ENCODE peak calls at places on chromosomes 16 and 17, in seven cellular contexts. V, D, U, G, R, W and P are unnamed samples.

GRCh38 chr16:82329504-82330192 is 159.6 kb upstream of the MPHOSPH6 start:
- DNase-seq in W (peak; percentile 21), R (no peak), V (no peak), D (no peak), G (no peak), U (no peak), P (no peak)

GRCh38 chr17:27569884-27570577 is 61.0 kb upstream of the LGALS9 start:
- DNase-seq in D (no peak), V (peak; percentile 62), W (no peak), U (no peak), G (no peak), R (no peak), P (no peak)

GRCh38 chr17:79721993-79722671 is 8.6 kb upstream of the ENPP7 start:
- DNase-seq in G (no peak), V (no peak), U (no peak), R (no peak), W (peak; percentile 81), D (peak; percentile 67), P (no peak)

GRCh38 chr16:1993731-1994131 is 4.0 kb downstream of the SYNGR3 start:
- DNase-seq in G (no peak), U (no peak), D (peak; percentile 72), W (no peak), V (peak; percentile 86), R (no peak), P (peak; percentile 44)

GRCh38 chr16:27258241-27258734 is 10.3 kb downstream of the NSMCE1 start:
- DNase-seq in V (no peak), D (no peak), U (peak; percentile 60), W (no peak), G (no peak), R (no peak), P (peak; percentile 37)

GRCh38 chr17:82086941-82087906 is 10.8 kb downstream of the FASN start:
- DNase-seq in U (no peak), V (no peak), W (no peak), G (no peak), D (no peak), R (no peak), P (no peak)

GRCh38 chr16:26830716-26831115 is 236.0 kb upstream of the C16orf82 start:
- DNase-seq in G (no peak), D (no peak), R (no peak), V (no peak), U (no peak), W (no peak), P (no peak)

GRCh38 chr17:33267279-33267790 is 25.8 kb downstream of the ASIC2 start:
- DNase-seq in V (no peak), D (peak; percentile 71), W (no peak), R (no peak), G (no peak), U (peak; percentile 99), P (peak; percentile 84)

GRCh38 chr17:8857919-8858318 is 9.6 kb downstream of the PIK3R6 start:
- DNase-seq in V (no peak), D (no peak), R (no peak), G (no peak), W (peak; percentile 46), U (peak; percentile 64), P (peak; percentile 87)

GRCh38 chr17:12789075-12789975 is at the start of gene ARHGAP44:
- DNase-seq in D (peak; percentile 77), R (peak; percentile 54), U (peak; percentile 51), V (peak; percentile 89), G (peak; percentile 78), W (peak; percentile 89), P (peak; percentile 53)

GRCh38 chr16:17149904-17150483 is 320.8 kb downstream of the XYLT1 start:
- DNase-seq in W (peak; percentile 52), D (no peak), R (no peak), G (no peak), U (no peak), V (no peak), P (no peak)

GRCh38 chr17:41393294-41393693 is 4.1 kb downstream of the KRT31 start:
- DNase-seq in G (no peak), D (no peak), R (no peak), V (no peak), W (no peak), U (no peak), P (no peak)

GRCh38 chr17:58019521-58019920 is 12.5 kb upstream of the SRSF1 start:
- DNase-seq in V (no peak), D (no peak), G (no peak), W (no peak), U (no peak), R (no peak), P (no peak)
- H3K4me3 ChIP-seq in V (no peak overlapping the region), D (no peak overlapping the region), G (no peak overlapping the region), W (no peak overlapping the region), U (no peak overlapping the region), R (no peak overlapping the region), P (no peak overlapping the region)

DNA sequence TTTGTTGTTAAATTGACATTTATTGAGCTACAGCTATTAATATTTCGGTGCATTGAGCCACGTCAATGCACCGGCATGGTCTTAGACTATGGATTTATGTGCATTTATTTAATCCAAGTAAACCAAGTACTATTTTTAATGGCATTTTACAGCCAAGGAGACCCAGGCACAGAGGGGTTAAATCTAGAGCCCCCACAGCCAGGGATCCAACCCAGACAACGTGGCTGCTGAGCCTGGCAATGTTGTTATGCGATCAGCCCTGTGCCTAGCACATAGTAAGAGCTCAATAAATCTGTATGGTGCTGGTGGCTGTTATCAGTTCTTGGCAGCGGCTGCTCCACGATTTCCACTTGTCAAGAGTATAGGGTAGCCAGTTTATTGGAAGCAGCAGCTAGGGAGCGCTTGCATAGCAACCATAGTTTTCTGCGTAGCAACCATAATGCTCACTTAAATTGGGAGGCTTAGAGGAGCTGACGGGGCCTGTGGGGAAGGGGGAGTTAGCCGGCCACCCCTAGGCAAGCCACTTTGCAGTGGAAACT is 541 bp upstream of the RBBP6 start:
- DNase-seq in R (no peak), V (no peak), U (no peak), W (no peak), D (no peak), G (no peak), P (no peak)
- TF ChIP-seq CTCF in R (no peak), V (peak; percentile 12), U (no peak), W (peak; percentile 8), D (no peak), G (no peak), P (peak; percentile 41)

DNA sequence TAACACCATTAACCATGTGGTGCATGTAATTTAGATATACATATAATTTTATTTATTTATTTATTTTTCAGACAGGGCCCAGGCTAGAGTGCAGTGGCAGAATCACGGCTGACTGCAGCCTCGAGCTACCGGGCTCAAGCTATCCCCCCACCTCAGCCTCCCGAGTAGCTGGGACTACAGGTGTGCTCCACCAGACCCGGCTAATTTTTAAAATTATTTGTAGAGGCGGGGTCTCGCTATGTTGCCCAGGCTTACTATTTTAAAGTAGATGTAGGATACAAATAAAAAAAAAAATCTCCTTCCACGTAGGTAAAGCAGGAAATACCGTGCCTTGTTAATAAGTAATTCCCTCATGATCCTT is 446 bp upstream of the COQ7 start:
- DNase-seq in W (no peak), D (no peak), G (no peak), R (no peak), U (no peak), V (no peak), P (no peak)
- H3K4me3 ChIP-seq in W (peak overlapping the region; percentile 57), D (peak overlapping the region; percentile 63), G (peak overlapping the region; percentile 58), R (peak overlapping the region; percentile 97), U (peak overlapping the region; percentile 85), V (peak overlapping the region; percentile 50), P (peak overlapping the region; percentile 37)

GRCh38 chr16:19127674-19128131 is 13.9 kb downstream of the ITPRIPL2 start:
- DNase-seq in W (no peak), V (no peak), R (no peak), G (no peak), U (no peak), D (no peak), P (no peak)
- TF ChIP-seq CTCF in W (no peak), V (no peak), R (no peak), G (no peak), U (no peak), D (no peak), P (no peak)

GRCh38 chr17:2802574-2802973 is 6.3 kb downstream of the RAP1GAP2 start:
- DNase-seq in R (no peak), U (no peak), D (no peak), W (no peak), V (no peak), G (no peak), P (no peak)

GRCh38 chr17:2805961-2806360 is 9.7 kb downstream of the RAP1GAP2 start:
- DNase-seq in W (no peak), G (no peak), U (no peak), V (no peak), D (no peak), R (no peak), P (no peak)

GRCh38 chr17:2800367-2800766 is 4.1 kb downstream of the RAP1GAP2 start:
- DNase-seq in U (no peak), G (no peak), D (no peak), W (no peak), V (no peak), R (no peak), P (no peak)

GRCh38 chr17:2804912-2805311 is 8.7 kb downstream of the RAP1GAP2 start:
- DNase-seq in R (no peak), U (no peak), D (no peak), V (no peak), W (no peak), G (no peak), P (no peak)

DNA sequence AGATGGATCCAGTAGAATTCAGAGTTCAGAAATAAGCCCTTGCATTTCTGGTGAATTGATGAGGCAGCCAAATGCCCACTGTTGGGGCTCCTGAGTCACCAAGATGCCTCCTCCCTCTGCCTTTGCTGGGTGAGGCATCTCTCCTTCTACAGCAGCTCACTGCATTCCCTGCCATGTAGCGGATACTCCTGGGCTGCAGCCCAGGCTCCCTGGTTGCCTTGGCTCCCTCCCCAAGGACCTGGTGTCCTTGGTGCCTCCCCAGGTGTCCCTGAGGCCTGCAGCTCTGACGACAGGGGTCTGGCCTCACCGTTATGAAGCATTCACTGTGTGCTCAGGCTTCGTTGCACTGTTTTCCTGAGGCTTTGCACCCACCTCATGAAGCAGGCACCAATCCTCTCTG is 7.7 kb downstream of the RAP1GAP2 start:
- DNase-seq in D (no peak), R (no peak), G (no peak), W (no peak), V (no peak), U (no peak), P (no peak)
- H3K4me3 ChIP-seq in D (no peak overlapping the region), R (no peak overlapping the region), G (no peak overlapping the region), W (no peak overlapping the region), V (no peak overlapping the region), U (no peak overlapping the region), P (no peak overlapping the region)

DNA sequence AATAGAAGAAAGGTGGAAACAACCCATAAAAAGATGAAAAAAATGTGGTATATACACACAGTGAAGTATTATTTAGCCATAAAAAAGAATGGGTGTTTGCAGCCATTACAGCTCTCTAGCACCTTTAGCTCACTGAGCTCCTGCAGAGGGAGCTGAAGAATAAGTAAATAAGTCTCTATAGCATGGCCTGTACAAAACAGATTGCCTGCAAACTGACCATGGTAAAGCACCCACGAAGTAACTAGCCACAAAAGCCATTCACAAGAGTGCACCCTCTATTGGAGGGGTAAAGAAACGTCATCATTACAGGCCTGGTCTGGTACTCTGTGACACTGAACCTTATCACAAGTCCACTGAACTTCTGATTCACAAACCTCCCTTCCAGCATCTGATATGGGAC is 76.3 kb downstream of the USP32 start:
- DNase-seq in W (no peak), V (no peak), R (no peak), G (no peak), U (no peak), D (peak; percentile 35), P (no peak)
- TF ChIP-seq CTCF in W (peak; percentile 39), V (no peak), R (no peak), G (no peak), U (no peak), D (peak; percentile 25), P (no peak)